ENCODE peak calls at places on chromosomes 16 and 17, in five cellular contexts. D is fibroblast of the aortic adventitia, G is AG04450, C is GM23338, J is keratinocyte. B is an unnamed sample.

GRCh38 chr16:57503366-57503765 is 17.1 kb upstream of the DOK4 start:
- DNase-seq in D (no peak), G (no peak), C (peak), J (no peak), B (no peak)

GRCh38 chr16:81611721-81612120 is 167.1 kb downstream of the CMIP start:
- DNase-seq in D (no peak), G (no peak), C (no peak), J (no peak), B (no peak)

GRCh38 chr17:63133489-63133888 is 167.5 kb downstream of the TANC2 start:
- DNase-seq in D (no peak), G (no peak), C (no peak), J (no peak), B (no peak)

GRCh38 chr16:4767872-4768548 is 1.0 kb upstream of the ZNF500 start:
- DNase-seq in D (peak), G (no peak), C (no peak), J (no peak), B (no peak)

GRCh38 chr17:19718613-19719364 is 2.4 kb upstream of the SLC47A2 start:
- DNase-seq in D (no peak), G (no peak), C (peak), J (peak), B (no peak)

GRCh38 chr17:77744268-77744988 is 214.1 kb upstream of the TNRC6C start:
- DNase-seq in D (no peak), G (no peak), C (no peak), J (no peak), B (no peak)

GRCh38 chr16:81866820-81867440 is 87.8 kb downstream of the PLCG2 start:
- DNase-seq in D (no peak), G (no peak), C (no peak), J (no peak), B (no peak)

GRCh38 chr16:30805370-30806169 is 18.6 kb upstream of the ZNF629 start:
- DNase-seq in D (peak), G (no peak), C (peak), J (no peak), B (no peak)

GRCh38 chr17:40516581-40517285 is 15.3 kb upstream of the TNS4 start:
- DNase-seq in D (no peak), G (no peak), C (no peak), J (no peak), B (no peak)

GRCh38 chr16:58551496-58551895 is 36.2 kb downstream of the SETD6 start:
- DNase-seq in D (peak), G (no peak), C (no peak), J (no peak), B (no peak)

GRCh38 chr16:83842755-83843507 is 35.2 kb downstream of the HSBP1 start:
- DNase-seq in D (no peak), G (no peak), C (no peak), J (no peak), B (no peak)

GRCh38 chr16:17444658-17445057 is 26.1 kb downstream of the XYLT1 start:
- DNase-seq in D (no peak), G (no peak), C (no peak), J (no peak), B (no peak)

GRCh38 chr16:19595043-19595767 is 39.7 kb downstream of the VPS35L start:
- DNase-seq in D (peak), G (peak), C (no peak), J (peak), B (peak)

GRCh38 chr16:30088832-30089624 is 2.7 kb downstream of the TBX6 start:
- DNase-seq in D (no peak), G (no peak), C (no peak), J (no peak), B (no peak)

GRCh38 chr17:78923660-78924453 is 1.3 kb downstream of the TIMP2 start:
- DNase-seq in D (no peak), G (no peak), C (peak), J (no peak), B (no peak)

GRCh38 chr17:66842505-66842904 is 7.6 kb downstream of the CACNG5 start:
- DNase-seq in D (no peak), G (no peak), C (no peak), J (no peak), B (no peak)

GRCh38 chr17:51260960-51261958 is 913 bp downstream of the UTP18 start:
- DNase-seq in D (no peak), G (no peak), C (peak), J (no peak), B (no peak)

GRCh38 chr17:50668025-50668837 is 33.5 kb downstream of the ABCC3 start:
- DNase-seq in D (peak), G (no peak), C (no peak), J (no peak), B (no peak)

GRCh38 chr17:64706224-64707076 is 44.3 kb upstream of the SMURF2 start:
- DNase-seq in D (no peak), G (no peak), C (no peak), J (peak), B (no peak)

GRCh38 chr16:88631384-88631783 is 7.0 kb upstream of the IL17C start:
- DNase-seq in D (no peak), G (no peak), C (no peak), J (no peak), B (no peak)
- H3K4me3 ChIP-seq in D (no peak), G (no peak), C (no peak), J (no peak), B (no peak)

DNA sequence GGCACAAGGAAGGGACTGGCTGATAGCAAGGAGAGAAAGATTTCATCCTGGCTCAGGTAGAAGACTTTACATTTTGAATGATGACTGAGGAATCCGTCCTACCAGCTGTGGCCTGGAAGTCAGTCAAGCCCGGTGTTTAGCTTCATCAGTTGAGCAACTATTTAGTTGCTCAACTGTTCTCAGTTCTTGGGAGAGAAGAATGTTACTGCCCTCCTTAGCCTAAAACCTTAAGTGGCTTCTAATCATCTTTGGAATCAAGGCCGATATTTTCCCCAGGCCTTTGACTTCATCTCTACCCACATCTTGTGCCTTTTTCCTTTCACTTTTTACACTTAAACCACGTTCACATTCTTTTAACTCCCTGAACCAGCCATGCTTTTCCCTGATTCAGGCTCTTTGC is 17.3 kb upstream of the RBL2 start:
- DNase-seq in D (peak), G (no peak), C (peak), J (no peak), B (no peak)
- TF ChIP-seq CTCF in D (no peak), G (no peak), C (no peak), J (no peak), B (no peak)

DNA sequence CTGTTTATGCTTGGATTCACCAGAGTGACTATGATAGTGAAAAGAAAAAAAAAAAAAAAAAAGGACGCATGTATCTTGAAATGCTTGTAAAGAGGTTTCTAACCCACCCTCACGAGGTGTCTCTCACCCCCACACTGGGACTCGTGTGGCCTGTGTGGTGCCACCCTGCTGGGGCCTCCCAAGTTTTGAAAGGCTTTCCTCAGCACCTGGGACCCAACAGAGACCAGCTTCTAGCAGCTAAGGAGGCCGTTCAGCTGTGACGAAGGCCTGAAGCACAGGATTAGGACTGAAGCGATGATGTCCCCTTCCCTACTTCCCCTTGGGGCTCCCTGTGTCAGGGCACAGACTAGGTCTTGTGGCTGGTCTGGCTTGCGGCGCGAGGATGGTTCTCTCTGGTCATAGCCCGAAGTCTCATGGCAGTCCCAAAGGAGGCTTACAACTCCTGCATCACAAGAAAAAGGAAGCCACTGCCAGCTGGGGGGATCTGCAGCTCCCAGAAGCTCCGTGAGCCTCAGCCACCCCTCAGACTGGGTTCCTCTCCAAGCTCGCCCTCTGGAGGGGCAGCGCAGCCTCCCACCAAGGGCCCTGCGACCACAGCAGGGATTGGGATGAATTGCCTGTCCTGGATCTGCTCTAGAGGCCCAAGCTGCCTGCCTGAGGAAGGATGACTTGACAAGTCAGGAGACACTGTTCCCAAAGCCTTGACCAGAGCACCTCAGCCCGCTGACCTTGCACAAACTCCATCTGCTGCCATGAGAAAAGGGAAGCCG is 27.2 kb downstream of the STH start:
- DNase-seq in D (no peak), G (no peak), C (peak), J (no peak), B (no peak)
- H3K4me3 ChIP-seq in D (no peak), G (no peak), C (no peak), J (no peak), B (no peak)

GRCh38 chr17:45812102-45812501 is 28.0 kb downstream of the CRHR1 start:
- DNase-seq in D (peak), G (no peak), C (peak), J (no peak), B (no peak)

GRCh38 chr17:45814622-45815606 is 29.8 kb upstream of the SPPL2C start:
- DNase-seq in D (no peak), G (no peak), C (no peak), J (no peak), B (no peak)

GRCh38 chr17:45809484-45809883 is 25.4 kb downstream of the CRHR1 start:
- DNase-seq in D (no peak), G (no peak), C (no peak), J (no peak), B (no peak)

GRCh38 chr17:45815752-45816151 is 28.9 kb upstream of the SPPL2C start:
- DNase-seq in D (no peak), G (no peak), C (no peak), J (no peak), B (no peak)

DNA sequence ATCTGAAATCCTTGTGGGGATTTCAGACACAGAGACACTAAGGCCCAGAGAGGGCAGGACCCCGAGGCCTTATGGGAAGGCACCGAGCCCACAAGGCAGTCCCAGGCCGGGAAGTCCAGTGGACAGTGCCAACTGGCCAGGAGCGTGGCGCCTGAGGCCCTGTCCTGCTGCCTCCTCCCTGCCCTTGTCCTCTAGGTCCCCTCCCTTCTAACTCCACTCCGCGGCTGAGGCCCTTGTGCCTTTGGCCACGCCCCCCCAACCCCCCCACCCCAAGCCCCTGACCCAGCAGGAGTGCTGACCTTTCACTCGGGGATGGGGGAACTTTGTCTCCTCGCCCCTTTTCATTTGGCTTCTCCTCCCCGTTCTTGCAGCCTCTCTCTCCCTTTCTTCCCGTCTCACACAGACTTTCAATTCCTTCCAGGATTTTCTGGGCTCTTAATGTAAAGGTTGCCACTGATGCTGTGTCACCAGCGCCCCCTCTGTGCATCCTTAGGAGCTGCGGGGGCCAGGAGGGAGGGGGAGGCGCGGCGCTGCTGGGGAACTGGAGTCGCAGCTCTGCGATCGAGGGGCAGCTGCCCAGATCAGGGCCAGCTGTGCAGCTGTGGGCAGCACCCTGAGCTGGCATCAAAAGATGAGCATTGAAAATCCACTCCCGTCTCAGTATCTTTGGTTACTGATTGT is 29.1 kb downstream of the CRHR1 start:
- DNase-seq in D (no peak), G (no peak), C (peak), J (no peak), B (no peak)
- TF ChIP-seq CTCF in D (peak), G (peak), C (peak), J (no peak), B (no peak)

DNA sequence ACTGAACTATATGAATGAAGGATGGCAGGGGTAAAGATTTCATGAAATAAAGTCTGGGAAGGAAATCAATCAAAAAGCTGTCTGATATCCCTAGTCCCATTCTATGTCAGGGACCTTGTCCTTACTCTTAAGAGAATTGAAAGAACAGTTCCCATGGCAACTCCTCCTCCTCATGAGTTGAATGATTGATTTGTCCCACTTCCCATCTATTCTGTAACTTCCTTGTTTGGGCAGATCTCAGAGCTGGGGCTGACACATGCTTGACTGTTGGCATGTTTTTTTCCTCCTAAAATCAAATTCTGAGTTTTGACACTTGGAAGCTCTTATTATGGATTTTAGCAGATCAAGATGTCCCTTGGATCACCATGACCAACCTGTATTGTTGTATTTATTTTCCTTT is 1138.6 kb upstream of the CDH8 start:
- DNase-seq in D (no peak), G (no peak), C (no peak), J (no peak), B (no peak)
- H3K4me3 ChIP-seq in D (no peak), G (no peak), C (no peak), J (no peak), B (no peak)

DNA sequence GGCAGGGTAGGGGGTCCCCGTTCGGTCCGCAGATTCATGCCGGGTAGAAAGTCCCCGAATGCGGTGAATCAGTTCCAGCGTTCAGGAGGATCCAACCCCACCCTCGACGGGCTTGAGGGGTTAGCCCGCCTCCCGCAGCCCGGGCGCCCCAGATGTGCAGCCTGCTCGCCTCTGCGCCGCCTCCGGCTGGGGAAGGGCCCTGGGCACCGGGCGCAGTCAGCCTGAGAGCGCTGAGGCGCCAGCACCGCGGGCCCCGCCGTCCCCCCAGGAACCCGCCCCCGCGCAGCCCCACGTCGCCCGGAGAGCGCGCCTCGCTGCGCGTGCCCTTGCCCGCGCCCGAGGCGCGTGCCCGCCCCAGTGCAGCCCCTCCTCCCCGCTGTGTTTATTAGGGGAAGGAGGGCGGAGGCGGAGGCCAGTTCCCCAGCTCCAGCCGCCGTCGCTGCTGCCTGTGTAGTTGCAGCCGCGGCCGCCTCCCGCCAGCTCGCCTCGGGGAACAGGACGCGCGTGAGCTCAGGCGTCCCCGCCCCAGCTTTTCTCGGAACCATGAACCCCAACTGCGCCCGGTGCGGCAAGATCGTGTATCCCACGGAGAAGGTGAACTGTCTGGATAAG is at the start of gene LASP1:
- DNase-seq in D (peak), G (no peak), C (peak), J (no peak), B (no peak)
- TF ChIP-seq CTCF in D (no peak), G (no peak), C (no peak), J (no peak), B (no peak)

GRCh38 chr16:86505899-86506864 is 4.1 kb upstream of the FOXF1 start:
- DNase-seq in D (no peak), G (no peak), C (no peak), J (no peak), B (no peak)

GRCh38 chr16:86508947-86509758 is 1.2 kb upstream of the FOXF1 start:
- DNase-seq in D (peak), G (peak), C (peak), J (no peak), B (no peak)

GRCh38 chr16:86505185-86505898 is 5.0 kb upstream of the FOXF1 start:
- DNase-seq in D (no peak), G (no peak), C (peak), J (no peak), B (no peak)

GRCh38 chr16:86508028-86508946 is 2.0 kb upstream of the FOXF1 start:
- DNase-seq in D (no peak), G (no peak), C (peak), J (no peak), B (no peak)

GRCh38 chr16:86507173-86508027 is 2.9 kb upstream of the FOXF1 start:
- DNase-seq in D (no peak), G (no peak), C (no peak), J (no peak), B (no peak)
- H3K4me3 ChIP-seq in D (peak), G (peak), C (peak), J (no peak), B (no peak)

GRCh38 chr17:82615084-82616020 is 32.9 kb downstream of the WDR45B start:
- DNase-seq in D (no peak), G (no peak), C (peak), J (no peak), B (no peak)
- TF ChIP-seq CTCF in D (no peak), G (no peak), C (peak), J (no peak), B (peak)

DNA sequence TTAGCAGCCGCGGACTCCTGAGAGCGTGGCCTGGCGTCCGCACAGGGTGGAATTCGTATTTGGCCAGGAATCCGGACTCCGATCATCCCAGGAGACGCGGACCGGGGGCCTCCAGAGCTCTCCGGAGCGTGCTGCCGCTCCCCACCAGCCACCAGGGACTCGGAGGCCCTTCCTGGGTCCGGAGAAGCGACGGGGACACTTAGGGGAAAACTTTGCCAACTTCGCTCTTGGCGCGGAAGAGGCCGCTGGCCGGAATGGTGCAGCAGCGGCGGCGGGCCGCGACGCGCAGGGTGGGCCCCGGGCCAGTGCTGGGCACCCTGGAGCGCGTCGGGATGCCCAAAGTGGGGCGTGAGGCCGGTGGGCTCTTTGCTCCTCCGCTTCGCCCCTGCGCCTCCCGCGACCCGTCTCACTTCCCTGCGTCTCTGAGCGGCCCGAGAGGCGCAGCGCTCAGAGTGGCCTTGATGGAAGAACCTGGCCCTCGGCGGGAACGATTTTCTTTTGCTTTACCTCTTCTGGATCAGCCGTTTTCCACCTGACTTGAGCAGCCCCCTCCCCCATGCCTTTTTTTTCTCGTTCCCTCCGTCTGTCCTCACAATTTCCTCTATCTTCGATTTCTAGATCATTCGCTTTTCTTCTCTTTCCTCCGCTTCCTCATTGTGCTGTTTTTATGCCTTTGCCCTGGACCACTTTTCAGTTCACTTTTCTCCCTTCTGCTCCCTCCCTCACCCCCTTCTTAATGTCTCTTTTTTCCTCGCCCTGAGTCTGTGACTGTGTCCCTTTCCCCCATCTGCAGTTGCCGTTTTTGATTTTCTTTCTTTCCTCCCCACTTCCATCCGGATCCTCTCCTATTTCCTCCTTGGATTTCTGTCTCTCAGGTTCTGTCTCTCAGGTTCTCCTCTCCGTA is 3.9 kb upstream of the IRX3 start:
- DNase-seq in D (no peak), G (no peak), C (peak), J (no peak), B (no peak)
- H3K4me3 ChIP-seq in D (no peak), G (no peak), C (peak), J (no peak), B (peak)

DNA sequence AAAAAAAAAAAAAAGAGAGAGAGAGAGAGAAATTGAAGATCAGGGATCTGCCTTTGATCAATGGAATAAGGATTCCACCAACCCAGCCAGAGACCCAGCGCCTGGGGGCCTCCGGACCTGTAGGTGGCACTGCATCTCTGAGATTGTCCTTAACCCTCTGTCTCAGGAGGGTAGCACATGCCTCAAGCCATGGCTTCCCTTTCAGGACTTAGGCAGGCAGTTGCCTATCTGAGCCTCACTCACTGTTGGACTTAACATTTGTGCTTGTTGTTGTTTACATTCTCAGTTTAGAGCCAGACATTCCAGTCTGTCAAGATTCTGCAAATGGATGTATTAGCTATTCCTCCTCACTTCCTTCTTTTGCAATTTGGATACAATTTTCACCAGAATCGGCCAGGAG is 5.1 kb upstream of the SCNN1B start:
- DNase-seq in D (no peak), G (no peak), C (peak), J (no peak), B (no peak)
- TF ChIP-seq CTCF in D (no peak), G (no peak), C (peak), J (peak), B (peak)

B was measured in epithelial cell of proximal tubule.